ENCODE peak calls at places on chromosomes 11 and 22, in ten cellular contexts. One of them, this sample, is unnamed.

GRCh38 chr11:1337647-1338007 is 28.2 kb upstream of the TOLLIP start:
- DNase-seq in RWPE1: no peak
- DNase-seq in natural killer cell: no peak
- DNase-seq in thoracic aorta: no peak
- DNase-seq in dorsolateral prefrontal cortex: no peak
- DNase-seq in HFFc6: no peak
- DNase-seq in Calu3: no peak
- DNase-seq in astrocyte of the cerebellum: no peak
- DNase-seq in GM12865: no peak
- DNase-seq in upper lobe of right lung: no peak
- DNase-seq in this sample: no peak

GRCh38 chr11:47616726-47617416 is 22.7 kb upstream of the C1QTNF4 start:
- DNase-seq in natural killer cell: no peak
- DNase-seq in dorsolateral prefrontal cortex: peak
- DNase-seq in GM12865: peak
- DNase-seq in thoracic aorta: no peak
- DNase-seq in astrocyte of the cerebellum: peak
- DNase-seq in upper lobe of right lung: no peak
- DNase-seq in RWPE1: peak
- DNase-seq in HFFc6: peak
- DNase-seq in Calu3: peak
- DNase-seq in this sample: no peak

GRCh38 chr22:47245786-47246185 is 483.3 kb downstream of the TBC1D22A start:
- DNase-seq in Calu3: no peak
- DNase-seq in upper lobe of right lung: no peak
- DNase-seq in natural killer cell: no peak
- DNase-seq in RWPE1: no peak
- DNase-seq in GM12865: no peak
- DNase-seq in dorsolateral prefrontal cortex: no peak
- DNase-seq in HFFc6: no peak
- DNase-seq in astrocyte of the cerebellum: no peak
- DNase-seq in thoracic aorta: no peak
- DNase-seq in this sample: no peak

GRCh38 chr22:30436196-30436595 is 10.6 kb downstream of the MTFP1 start:
- DNase-seq in dorsolateral prefrontal cortex: no peak
- DNase-seq in HFFc6: no peak
- DNase-seq in astrocyte of the cerebellum: no peak
- DNase-seq in natural killer cell: no peak
- DNase-seq in GM12865: no peak
- DNase-seq in upper lobe of right lung: no peak
- DNase-seq in RWPE1: no peak
- DNase-seq in thoracic aorta: no peak
- DNase-seq in Calu3: no peak
- DNase-seq in this sample: no peak

GRCh38 chr11:35853871-35854270 is 90.0 kb upstream of the LDLRAD3 start:
- DNase-seq in dorsolateral prefrontal cortex: peak
- DNase-seq in upper lobe of right lung: no peak
- DNase-seq in RWPE1: no peak
- DNase-seq in Calu3: no peak
- DNase-seq in thoracic aorta: no peak
- DNase-seq in astrocyte of the cerebellum: no peak
- DNase-seq in GM12865: no peak
- DNase-seq in HFFc6: no peak
- DNase-seq in natural killer cell: no peak
- DNase-seq in this sample: no peak

GRCh38 chr11:114197799-114198500 is 98.2 kb upstream of the NNMT start:
- DNase-seq in thoracic aorta: peak
- DNase-seq in dorsolateral prefrontal cortex: peak
- DNase-seq in upper lobe of right lung: peak
- DNase-seq in astrocyte of the cerebellum: peak
- DNase-seq in HFFc6: peak
- DNase-seq in GM12865: no peak
- DNase-seq in RWPE1: peak
- DNase-seq in Calu3: peak
- DNase-seq in natural killer cell: no peak
- DNase-seq in this sample: no peak

GRCh38 chr11:118530683-118531596 is at the start of gene TMEM25:
- DNase-seq in upper lobe of right lung: peak
- DNase-seq in natural killer cell: peak
- DNase-seq in Calu3: peak
- DNase-seq in HFFc6: no peak
- DNase-seq in RWPE1: peak
- DNase-seq in dorsolateral prefrontal cortex: peak
- DNase-seq in astrocyte of the cerebellum: no peak
- DNase-seq in thoracic aorta: no peak
- DNase-seq in GM12865: peak
- DNase-seq in this sample: peak

GRCh38 chr11:65380460-65381126 is 1.9 kb downstream of the SLC25A45 start:
- DNase-seq in GM12865: no peak
- DNase-seq in astrocyte of the cerebellum: no peak
- DNase-seq in natural killer cell: no peak
- DNase-seq in dorsolateral prefrontal cortex: no peak
- DNase-seq in Calu3: no peak
- DNase-seq in RWPE1: no peak
- DNase-seq in upper lobe of right lung: peak
- DNase-seq in HFFc6: no peak
- DNase-seq in thoracic aorta: no peak
- DNase-seq in this sample: no peak

GRCh38 chr22:46480396-46480795 is 57.0 kb downstream of the CELSR1 start:
- DNase-seq in GM12865: no peak
- DNase-seq in RWPE1: no peak
- DNase-seq in natural killer cell: no peak
- DNase-seq in dorsolateral prefrontal cortex: no peak
- DNase-seq in upper lobe of right lung: no peak
- DNase-seq in astrocyte of the cerebellum: no peak
- DNase-seq in thoracic aorta: no peak
- DNase-seq in HFFc6: no peak
- DNase-seq in Calu3: no peak
- DNase-seq in this sample: no peak

GRCh38 chr11:19326499-19326898 is 85.8 kb upstream of the E2F8 start:
- DNase-seq in HFFc6: peak
- DNase-seq in thoracic aorta: no peak
- DNase-seq in natural killer cell: no peak
- DNase-seq in upper lobe of right lung: no peak
- DNase-seq in RWPE1: no peak
- DNase-seq in astrocyte of the cerebellum: no peak
- DNase-seq in GM12865: no peak
- DNase-seq in dorsolateral prefrontal cortex: no peak
- DNase-seq in Calu3: no peak
- DNase-seq in this sample: no peak
- TF ChIP-seq CTCF in HFFc6: peak
- TF ChIP-seq CTCF in thoracic aorta: no peak
- TF ChIP-seq CTCF in natural killer cell: no peak
- TF ChIP-seq CTCF in upper lobe of right lung: no peak
- TF ChIP-seq CTCF in RWPE1: no peak
- TF ChIP-seq CTCF in astrocyte of the cerebellum: peak
- TF ChIP-seq CTCF in GM12865: peak
- TF ChIP-seq CTCF in dorsolateral prefrontal cortex: peak
- TF ChIP-seq CTCF in Calu3: no peak
- TF ChIP-seq CTCF in this sample: no peak

GRCh38 chr11:19617830-19618523 is 94.7 kb upstream of the NAV2 start:
- DNase-seq in astrocyte of the cerebellum: no peak
- DNase-seq in RWPE1: no peak
- DNase-seq in natural killer cell: no peak
- DNase-seq in GM12865: no peak
- DNase-seq in thoracic aorta: no peak
- DNase-seq in Calu3: no peak
- DNase-seq in dorsolateral prefrontal cortex: no peak
- DNase-seq in upper lobe of right lung: no peak
- DNase-seq in HFFc6: no peak
- DNase-seq in this sample: no peak

GRCh38 chr11:19615503-19615902 is 97.1 kb upstream of the NAV2 start:
- DNase-seq in HFFc6: no peak
- DNase-seq in dorsolateral prefrontal cortex: no peak
- DNase-seq in GM12865: no peak
- DNase-seq in astrocyte of the cerebellum: no peak
- DNase-seq in natural killer cell: no peak
- DNase-seq in thoracic aorta: no peak
- DNase-seq in Calu3: no peak
- DNase-seq in RWPE1: no peak
- DNase-seq in upper lobe of right lung: no peak
- DNase-seq in this sample: no peak

DNA sequence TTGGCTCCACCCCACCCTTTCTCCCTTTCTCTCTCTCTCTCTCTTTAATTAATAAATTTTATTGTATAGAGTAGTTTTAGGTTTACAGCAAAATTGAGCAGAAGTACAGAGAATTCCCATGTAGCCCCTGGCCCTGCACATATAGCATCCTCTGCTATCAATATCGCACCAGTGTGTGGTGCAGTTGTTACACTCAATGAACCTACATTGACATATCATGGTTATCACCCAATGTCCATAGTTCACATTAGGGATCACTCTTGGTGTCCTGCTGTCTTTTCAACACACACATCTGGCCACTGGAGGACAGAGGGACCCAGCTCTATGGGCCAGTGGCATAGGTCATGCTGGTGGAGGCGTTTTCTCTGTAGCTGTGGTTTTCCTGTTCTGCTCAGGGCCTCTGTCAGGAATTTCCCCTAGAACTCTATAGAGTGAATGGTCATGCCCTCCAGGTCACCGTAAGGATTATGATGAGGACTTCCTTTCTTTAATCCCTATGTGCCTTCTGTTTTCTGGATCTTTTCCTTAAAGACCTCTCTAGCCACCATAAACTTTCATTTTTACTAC is 98.2 kb upstream of the NAV2 start:
- DNase-seq in upper lobe of right lung: no peak
- DNase-seq in GM12865: no peak
- DNase-seq in astrocyte of the cerebellum: no peak
- DNase-seq in RWPE1: no peak
- DNase-seq in dorsolateral prefrontal cortex: no peak
- DNase-seq in natural killer cell: no peak
- DNase-seq in thoracic aorta: no peak
- DNase-seq in HFFc6: no peak
- DNase-seq in Calu3: no peak
- DNase-seq in this sample: no peak
- TF ChIP-seq CTCF in upper lobe of right lung: no peak
- TF ChIP-seq CTCF in GM12865: no peak
- TF ChIP-seq CTCF in astrocyte of the cerebellum: no peak
- TF ChIP-seq CTCF in RWPE1: no peak
- TF ChIP-seq CTCF in dorsolateral prefrontal cortex: no peak
- TF ChIP-seq CTCF in natural killer cell: no peak
- TF ChIP-seq CTCF in thoracic aorta: no peak
- TF ChIP-seq CTCF in HFFc6: no peak
- TF ChIP-seq CTCF in Calu3: no peak
- TF ChIP-seq CTCF in this sample: no peak

DNA sequence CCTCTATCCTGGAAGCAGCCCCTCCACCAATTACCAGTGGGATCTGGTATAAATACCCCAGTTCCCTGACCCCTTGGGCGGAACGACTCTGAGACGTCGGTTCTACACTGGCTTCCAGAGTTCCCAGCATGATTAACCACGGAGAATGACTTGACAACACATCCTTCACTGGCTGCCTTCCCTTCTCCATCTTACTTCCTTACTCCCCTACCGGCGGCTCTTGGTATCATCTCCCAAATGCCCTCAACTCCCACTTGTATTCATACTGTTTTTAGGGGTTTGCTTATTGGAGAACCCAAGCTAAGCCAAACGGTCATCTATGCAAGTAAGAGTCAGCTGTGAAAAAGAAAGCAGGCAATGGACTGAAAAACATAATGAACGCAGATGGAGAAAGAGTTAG is 56.1 kb downstream of the APOL3 start:
- DNase-seq in Calu3: no peak
- DNase-seq in astrocyte of the cerebellum: no peak
- DNase-seq in GM12865: no peak
- DNase-seq in upper lobe of right lung: no peak
- DNase-seq in thoracic aorta: no peak
- DNase-seq in dorsolateral prefrontal cortex: no peak
- DNase-seq in natural killer cell: no peak
- DNase-seq in RWPE1: no peak
- DNase-seq in HFFc6: no peak
- DNase-seq in this sample: no peak
- TF ChIP-seq CTCF in Calu3: no peak
- TF ChIP-seq CTCF in astrocyte of the cerebellum: peak
- TF ChIP-seq CTCF in GM12865: no peak
- TF ChIP-seq CTCF in upper lobe of right lung: no peak
- TF ChIP-seq CTCF in thoracic aorta: no peak
- TF ChIP-seq CTCF in dorsolateral prefrontal cortex: no peak
- TF ChIP-seq CTCF in natural killer cell: no peak
- TF ChIP-seq CTCF in RWPE1: no peak
- TF ChIP-seq CTCF in HFFc6: no peak
- TF ChIP-seq CTCF in this sample: no peak

GRCh38 chr11:2406476-2406875 is 5.9 kb downstream of the TSSC4 start:
- DNase-seq in HFFc6: no peak
- DNase-seq in natural killer cell: no peak
- DNase-seq in dorsolateral prefrontal cortex: no peak
- DNase-seq in astrocyte of the cerebellum: no peak
- DNase-seq in upper lobe of right lung: no peak
- DNase-seq in Calu3: no peak
- DNase-seq in GM12865: no peak
- DNase-seq in RWPE1: no peak
- DNase-seq in thoracic aorta: no peak
- DNase-seq in this sample: no peak

GRCh38 chr11:2404735-2405196 is 4.2 kb downstream of the TSSC4 start:
- DNase-seq in RWPE1: no peak
- DNase-seq in dorsolateral prefrontal cortex: no peak
- DNase-seq in thoracic aorta: no peak
- DNase-seq in upper lobe of right lung: no peak
- DNase-seq in GM12865: no peak
- DNase-seq in natural killer cell: no peak
- DNase-seq in HFFc6: no peak
- DNase-seq in astrocyte of the cerebellum: no peak
- DNase-seq in Calu3: no peak
- DNase-seq in this sample: no peak

GRCh38 chr11:2409701-2410468 is 9.3 kb downstream of the TSSC4 start:
- DNase-seq in dorsolateral prefrontal cortex: no peak
- DNase-seq in thoracic aorta: no peak
- DNase-seq in upper lobe of right lung: no peak
- DNase-seq in natural killer cell: no peak
- DNase-seq in RWPE1: no peak
- DNase-seq in astrocyte of the cerebellum: no peak
- DNase-seq in HFFc6: no peak
- DNase-seq in GM12865: no peak
- DNase-seq in Calu3: no peak
- DNase-seq in this sample: no peak

GRCh38 chr11:2409026-2409553 is 8.5 kb downstream of the TSSC4 start:
- DNase-seq in RWPE1: no peak
- DNase-seq in upper lobe of right lung: no peak
- DNase-seq in thoracic aorta: no peak
- DNase-seq in astrocyte of the cerebellum: no peak
- DNase-seq in dorsolateral prefrontal cortex: no peak
- DNase-seq in GM12865: no peak
- DNase-seq in Calu3: no peak
- DNase-seq in HFFc6: no peak
- DNase-seq in natural killer cell: no peak
- DNase-seq in this sample: no peak

DNA sequence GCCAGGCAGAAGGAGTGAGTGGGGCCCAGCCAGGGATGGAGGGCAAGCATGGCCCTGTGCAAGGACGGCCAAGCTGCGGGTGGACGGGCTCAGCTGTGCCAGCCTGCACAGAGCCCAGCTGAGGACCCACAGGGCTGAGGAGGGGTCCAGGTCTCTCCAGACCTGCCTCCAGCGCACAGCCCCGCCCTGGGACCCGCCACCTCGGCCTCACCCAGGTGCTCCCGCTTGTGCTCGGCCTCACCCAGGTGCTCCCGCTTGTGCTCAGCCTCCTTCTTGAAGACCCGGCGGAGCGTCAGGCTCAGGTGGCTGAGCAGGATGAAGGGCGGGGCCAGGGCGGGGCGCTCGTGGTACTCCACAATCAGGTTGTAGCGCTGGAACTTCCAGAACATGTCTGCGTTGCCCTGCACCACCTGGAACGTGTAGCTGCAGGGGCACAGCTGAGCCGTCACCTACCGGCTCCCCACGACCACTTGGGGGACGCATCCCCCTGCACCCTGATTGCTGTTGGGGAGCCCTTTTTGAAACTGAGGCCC is 6.4 kb downstream of the TSSC4 start:
- DNase-seq in upper lobe of right lung: no peak
- DNase-seq in RWPE1: no peak
- DNase-seq in GM12865: no peak
- DNase-seq in natural killer cell: no peak
- DNase-seq in astrocyte of the cerebellum: no peak
- DNase-seq in thoracic aorta: no peak
- DNase-seq in dorsolateral prefrontal cortex: no peak
- DNase-seq in HFFc6: no peak
- DNase-seq in Calu3: no peak
- DNase-seq in this sample: no peak
- TF ChIP-seq CTCF in upper lobe of right lung: no peak
- TF ChIP-seq CTCF in RWPE1: no peak
- TF ChIP-seq CTCF in GM12865: no peak
- TF ChIP-seq CTCF in natural killer cell: no peak
- TF ChIP-seq CTCF in astrocyte of the cerebellum: no peak
- TF ChIP-seq CTCF in thoracic aorta: no peak
- TF ChIP-seq CTCF in dorsolateral prefrontal cortex: no peak
- TF ChIP-seq CTCF in HFFc6: no peak
- TF ChIP-seq CTCF in Calu3: no peak
- TF ChIP-seq CTCF in this sample: no peak